ENCODE peak calls at places on chromosomes 12 and 14, in five cellular contexts. B is astrocyte of the spinal cord, V is GM23248, L is BJ, O is esophagus muscularis mucosa. Z is an unnamed sample.
A peak's percentile ranks its signal among the peaks of the same experiment; 100 is the strongest.

GRCh38 chr12:91948504-91948903 is 197.1 kb downstream of the BTG1 start:
- DNase-seq in L (no peak), V (no peak), B (no peak), O (no peak), Z (no peak)

GRCh38 chr12:115002434-115002833 is 318.5 kb upstream of the TBX3 start:
- DNase-seq in V (no peak), L (no peak), O (no peak), B (no peak), Z (no peak)

GRCh38 chr12:116943419-116944372 is 32.9 kb downstream of the FBXW8 start:
- DNase-seq in B (no peak), V (no peak), L (no peak), O (no peak), Z (no peak)

GRCh38 chr14:34711169-34711568 is 3.2 kb downstream of the CFL2 start:
- DNase-seq in V (peak; percentile 94), O (no peak), B (peak; percentile 86), L (peak; percentile 68), Z (peak; percentile 90)

GRCh38 chr12:11879306-11879705 is 191.4 kb upstream of the BCL2L14 start:
- DNase-seq in V (no peak), O (no peak), L (peak; percentile 14), B (peak; percentile 68), Z (no peak)

GRCh38 chr14:75521415-75522199 is 662 bp upstream of the BATF start:
- DNase-seq in L (no peak), V (no peak), O (no peak), B (no peak), Z (no peak)

GRCh38 chr12:125023065-125023464 is 29.6 kb downstream of the BRI3BP start:
- DNase-seq in O (no peak), V (no peak), L (no peak), B (no peak), Z (no peak)

GRCh38 chr12:15435597-15435996 is 113.3 kb downstream of the PTPRO start:
- DNase-seq in V (peak; percentile 25), L (no peak), O (no peak), B (peak; percentile 24), Z (no peak)

GRCh38 chr12:122312926-122313325 is 46.6 kb upstream of the VPS33A start:
- DNase-seq in L (no peak), O (no peak), B (no peak), V (no peak), Z (no peak)

GRCh38 chr14:71533800-71534199 is 398.4 kb upstream of the RGS6 start:
- DNase-seq in V (no peak), L (no peak), O (no peak), B (no peak), Z (no peak)

GRCh38 chr12:104870797-104871196 is 87.3 kb downstream of the SLC41A2 start:
- DNase-seq in B (no peak), O (no peak), V (no peak), L (no peak), Z (no peak)

GRCh38 chr12:120979220-120979861 is 998 bp downstream of the HNF1A start:
- DNase-seq in O (no peak), L (no peak), V (no peak), B (no peak), Z (no peak)
- H3K4me3 ChIP-seq in O (no peak overlapping the region), L (no peak overlapping the region), V (no peak overlapping the region), B (no peak overlapping the region), Z (no peak overlapping the region)

GRCh38 chr12:57753938-57754337 is 965 bp upstream of the MARCHF9 start:
- DNase-seq in V (no peak), B (no peak), L (no peak), O (no peak), Z (no peak)
- H3K4me3 ChIP-seq in V (no peak overlapping the region), B (no peak overlapping the region), L (no peak overlapping the region), O (no peak overlapping the region), Z (no peak overlapping the region)

GRCh38 chr14:69399750-69400149 is 1.3 kb downstream of the SLC39A9 start:
- DNase-seq in V (no peak), L (no peak), O (no peak), B (no peak), Z (no peak)
- H3K4me3 ChIP-seq in V (peak overlapping the region; percentile 95), L (peak overlapping the region; percentile 99), O (peak overlapping the region; percentile 82), B (peak overlapping the region; percentile 68), Z (peak overlapping the region; percentile 82)

GRCh38 chr14:67459336-67459735 is 29.2 kb downstream of the TMEM229B start:
- DNase-seq in B (no peak), L (no peak), V (no peak), O (no peak), Z (no peak)

GRCh38 chr14:67456732-67457131 is 31.8 kb downstream of the TMEM229B start:
- DNase-seq in O (no peak), L (no peak), V (no peak), B (no peak), Z (no peak)

GRCh38 chr14:67457782-67458181 is 30.7 kb downstream of the TMEM229B start:
- DNase-seq in V (no peak), O (no peak), B (no peak), L (no peak), Z (no peak)

GRCh38 chr14:67449096-67449495 is 37.1 kb upstream of the PLEK2 start:
- DNase-seq in O (no peak), B (no peak), V (no peak), L (no peak), Z (no peak)

GRCh38 chr14:67453575-67454300 is 34.8 kb downstream of the TMEM229B start:
- DNase-seq in V (no peak), L (no peak), O (no peak), B (no peak), Z (no peak)
- H3K4me3 ChIP-seq in V (no peak overlapping the region), L (no peak overlapping the region), O (no peak overlapping the region), B (no peak overlapping the region), Z (no peak overlapping the region)